ENCODE peak calls at places on chromosomes 6 and 20, in eight cellular contexts. X, G, M, P, J, I, N and T are unnamed samples.

GRCh38 chr20:43681468-43681942 is 14.6 kb downstream of the MYBL2 start:
- DNase-seq in G (no peak), M (peak; percentile 25), X (peak; percentile 33), N (no peak), P (no peak), I (no peak), J (no peak), T (peak; percentile 55)

GRCh38 chr20:17460119-17460518 is 71.1 kb downstream of the BFSP1 start:
- DNase-seq in I (no peak), G (no peak), M (no peak), N (no peak), X (no peak), P (peak; percentile 36), J (no peak), T (no peak)

GRCh38 chr6:132153221-132153896 is 202.2 kb upstream of the CCN2 start:
- DNase-seq in N (no peak), M (no peak), G (no peak), P (no peak), X (no peak), J (no peak), I (no peak), T (no peak)

GRCh38 chr6:11356404-11357155 is 124.1 kb upstream of the NEDD9 start:
- DNase-seq in M (peak; percentile 46), N (no peak), G (no peak), P (no peak), I (no peak), X (peak; percentile 20), J (no peak), T (no peak)

GRCh38 chr6:116971959-116972358 is 94.9 kb downstream of the RFX6 start:
- DNase-seq in M (peak; percentile 17), J (no peak), P (peak; percentile 60), X (no peak), G (peak; percentile 10), N (peak; percentile 27), I (no peak), T (peak; percentile 53)

GRCh38 chr20:36720510-36720909 is 25.4 kb downstream of the NDRG3 start:
- DNase-seq in J (no peak), M (no peak), P (no peak), I (no peak), N (no peak), G (no peak), X (no peak), T (no peak)

GRCh38 chr20:44809380-44810060 is 826 bp downstream of the RIMS4 start:
- DNase-seq in N (no peak), X (no peak), M (no peak), P (no peak), G (no peak), J (no peak), I (no peak), T (no peak)

GRCh38 chr20:63957690-63958441 is 1.6 kb upstream of the UCKL1 start:
- DNase-seq in J (peak; percentile 94), N (peak; percentile 48), X (no peak), G (no peak), P (peak; percentile 23), I (no peak), M (peak; percentile 89), T (peak; percentile 91)

GRCh38 chr20:6908673-6909072 is 141.2 kb downstream of the BMP2 start:
- DNase-seq in N (peak; percentile 86), G (no peak), J (no peak), I (no peak), P (no peak), M (no peak), X (no peak), T (no peak)

GRCh38 chr6:53483423-53484353 is 61.2 kb downstream of the GCLC start:
- DNase-seq in J (peak; percentile 45), P (no peak), I (no peak), G (no peak), N (no peak), M (no peak), X (peak; percentile 72), T (no peak)

GRCh38 chr20:37315293-37316110 is 26.0 kb downstream of the MANBAL start:
- DNase-seq in I (peak; percentile 86), P (no peak), M (peak; percentile 57), J (peak; percentile 78), N (no peak), G (no peak), X (peak; percentile 83), T (peak; percentile 30)

GRCh38 chr20:50138479-50139393 is 14.8 kb downstream of the PEDS1 start:
- DNase-seq in I (no peak), X (no peak), P (no peak), G (no peak), N (no peak), J (no peak), M (no peak), T (peak; percentile 55)

GRCh38 chr20:7938058-7938457 is 2.2 kb downstream of the HAO1 start:
- DNase-seq in P (no peak), J (no peak), G (no peak), I (no peak), N (no peak), X (no peak), M (no peak), T (no peak)

GRCh38 chr6:27238010-27238983 is 9.2 kb upstream of the PRSS16 start:
- DNase-seq in X (no peak), I (no peak), G (no peak), P (peak; percentile 50), M (no peak), N (no peak), J (no peak), T (no peak)

GRCh38 chr6:110965629-110966229 is 7.2 kb downstream of the GTF3C6 start:
- DNase-seq in X (no peak), J (no peak), M (no peak), P (no peak), G (no peak), I (no peak), N (no peak), T (no peak)

GRCh38 chr6:105488521-105489212 is 85.8 kb upstream of the PREP start:
- DNase-seq in I (no peak), G (no peak), P (no peak), N (no peak), X (no peak), J (no peak), M (no peak), T (no peak)

GRCh38 chr6:163179061-163179460 is 235.5 kb upstream of the QKI start:
- DNase-seq in N (no peak), J (no peak), I (no peak), G (no peak), P (no peak), M (no peak), X (no peak), T (no peak)

GRCh38 chr20:8161262-8162071 is 29.4 kb downstream of the PLCB1 start:
- DNase-seq in P (no peak), J (no peak), X (no peak), M (no peak), I (no peak), N (no peak), G (no peak), T (no peak)

GRCh38 chr6:55925292-55925691 is 49.9 kb upstream of the BMP5 start:
- DNase-seq in X (no peak), P (peak; percentile 20), J (no peak), G (no peak), I (no peak), M (no peak), N (no peak), T (no peak)

GRCh38 chr6:138614151-138614550 is 114.9 kb upstream of the NHSL1 start:
- DNase-seq in X (no peak), G (no peak), I (no peak), N (no peak), M (no peak), J (no peak), P (no peak), T (no peak)

GRCh38 chr20:49248879-49249665 is 28.8 kb downstream of the ZNFX1 start:
- DNase-seq in X (no peak), G (no peak), M (no peak), N (no peak), I (no peak), P (no peak), J (no peak), T (peak; percentile 37)

GRCh38 chr6:154931741-154932424 is 63.2 kb upstream of the TIAM2 start:
- DNase-seq in I (no peak), M (no peak), X (no peak), N (no peak), J (no peak), P (no peak), G (no peak), T (peak; percentile 43)

GRCh38 chr6:152267967-152268845 is 369.0 kb downstream of the SYNE1 start:
- DNase-seq in J (no peak), G (peak; percentile 40), X (no peak), I (no peak), P (peak; percentile 3), N (no peak), M (no peak), T (no peak)

GRCh38 chr6:17656092-17656491 is 50.6 kb downstream of the NUP153 start:
- DNase-seq in P (peak; percentile 5), G (no peak), J (no peak), N (no peak), I (no peak), M (no peak), X (no peak), T (no peak)

GRCh38 chr6:107624541-107624940 is 134.6 kb downstream of the SOBP start:
- DNase-seq in N (no peak), P (no peak), X (no peak), I (no peak), J (no peak), M (no peak), G (no peak), T (no peak)
- H3K4me3 ChIP-seq in N (no peak overlapping the region), P (no peak overlapping the region), X (no peak overlapping the region), I (no peak overlapping the region), J (no peak overlapping the region), M (no peak overlapping the region), G (no peak overlapping the region), T (no peak overlapping the region)

GRCh38 chr6:157221817-157222175 is 101.5 kb downstream of the TMEM242 start:
- DNase-seq in M (no peak), N (no peak), P (no peak), I (no peak), G (no peak), X (no peak), J (peak; percentile 54), T (no peak)
- H3K4me3 ChIP-seq in M (no peak overlapping the region), N (no peak overlapping the region), P (no peak overlapping the region), I (no peak overlapping the region), G (no peak overlapping the region), X (peak overlapping the region; percentile 56), J (no peak overlapping the region), T (no peak overlapping the region)

GRCh38 chr6:35775031-35775430 is 1.4 kb upstream of the CLPSL2 start:
- DNase-seq in P (no peak), J (no peak), X (no peak), M (no peak), I (no peak), N (no peak), G (no peak), T (no peak)
- H3K4me3 ChIP-seq in P (no peak overlapping the region), J (no peak overlapping the region), X (no peak overlapping the region), M (no peak overlapping the region), I (no peak overlapping the region), N (no peak overlapping the region), G (no peak overlapping the region), T (no peak overlapping the region)

DNA sequence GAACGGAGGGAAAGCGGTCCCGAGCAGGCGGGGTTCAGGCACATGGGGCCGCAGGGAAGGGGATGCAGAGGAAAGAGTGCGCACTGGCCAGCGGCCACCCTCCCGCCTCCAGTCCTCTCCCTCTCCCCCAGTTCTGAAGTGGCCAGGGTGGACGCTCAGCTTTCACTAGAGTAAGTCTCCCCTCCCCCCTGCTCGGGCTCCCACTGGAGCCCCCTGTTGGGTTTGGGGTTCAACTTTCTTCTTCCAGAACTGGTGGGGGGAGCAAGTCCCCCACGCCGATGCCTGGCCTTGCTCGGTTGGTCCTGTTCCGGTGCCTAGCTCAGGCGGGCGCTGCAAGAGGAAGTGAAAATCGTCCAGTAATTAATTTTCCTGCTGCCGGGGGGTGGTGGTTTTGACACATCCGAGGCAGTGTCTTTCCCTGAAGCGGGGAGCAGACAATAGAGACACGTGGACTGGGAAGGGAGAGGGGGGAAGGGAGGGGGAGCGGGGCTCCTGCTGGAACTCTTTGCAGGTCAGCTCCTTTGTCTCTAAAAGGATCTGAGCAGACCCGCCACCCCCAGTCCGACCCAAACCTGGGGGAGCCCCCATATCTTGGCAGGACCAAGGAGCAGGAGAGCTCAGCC is 824 bp upstream of the SCRT2 start:
- DNase-seq in X (no peak), P (no peak), N (no peak), J (no peak), M (peak; percentile 21), I (no peak), G (no peak), T (no peak)
- H3K4me3 ChIP-seq in X (peak overlapping the region; percentile 42), P (no peak overlapping the region), N (peak overlapping the region; percentile 34), J (no peak overlapping the region), M (no peak overlapping the region), I (no peak overlapping the region), G (no peak overlapping the region), T (no peak overlapping the region)